ENCODE peak calls at places on chromosomes 11 and 22, in ten cellular contexts. Q, E, G, K, S, R, A, M, C and N are unnamed samples.

GRCh38 chr11:127451852-127452251 is 451.3 kb upstream of the KIRREL3 start:
- DNase-seq in R (peak; percentile 36), C (no peak), A (no peak), G (no peak), K (no peak), E (peak; percentile 71), S (no peak), M (no peak), Q (no peak), N (no peak)

GRCh38 chr11:46930089-46930488 is 6.5 kb upstream of the CSTPP1 start:
- DNase-seq in S (peak; percentile 82), C (no peak), A (no peak), K (peak; percentile 97), R (no peak), M (no peak), G (peak; percentile 59), E (no peak), Q (no peak), N (peak; percentile 65)

GRCh38 chr22:29225422-29226090 is 19.9 kb downstream of the EMID1 start:
- DNase-seq in C (peak; percentile 69), S (peak; percentile 23), Q (no peak), E (peak; percentile 84), K (no peak), R (no peak), M (no peak), A (no peak), G (peak; percentile 28), N (peak; percentile 42)

GRCh38 chr22:24428751-24429410 is 1.5 kb downstream of the ADORA2A start:
- DNase-seq in K (no peak), S (no peak), Q (no peak), A (no peak), C (no peak), G (no peak), M (no peak), E (no peak), R (no peak), N (no peak)

GRCh38 chr11:126322996-126323395 is 19.1 kb downstream of the DCPS start:
- DNase-seq in M (no peak), A (no peak), S (no peak), Q (no peak), R (no peak), K (no peak), C (no peak), E (no peak), G (no peak), N (no peak)

GRCh38 chr22:45877651-45878050 is 99.3 kb downstream of the WNT7B start:
- DNase-seq in C (peak; percentile 16), Q (no peak), G (no peak), M (no peak), R (no peak), E (no peak), A (no peak), S (no peak), K (no peak), N (no peak)

GRCh38 chr22:46587067-46587471 is 33.1 kb upstream of the GRAMD4 start:
- DNase-seq in R (no peak), K (no peak), Q (no peak), A (no peak), C (no peak), E (peak; percentile 21), M (peak; percentile 81), S (no peak), G (no peak), N (no peak)

GRCh38 chr22:40567106-40567505 is 69.4 kb downstream of the MRTFA start:
- DNase-seq in Q (no peak), K (peak; percentile 60), S (no peak), M (no peak), A (no peak), C (no peak), E (no peak), R (no peak), G (peak; percentile 55), N (no peak)

GRCh38 chr22:28426346-28427132 is 253.1 kb downstream of the TTC28 start:
- DNase-seq in G (peak; percentile 71), K (no peak), E (no peak), R (no peak), A (no peak), S (no peak), M (no peak), Q (no peak), C (no peak), N (no peak)

GRCh38 chr22:19387575-19387974 is 44.0 kb downstream of the HIRA start:
- DNase-seq in A (no peak), Q (no peak), R (no peak), S (no peak), C (no peak), E (no peak), K (no peak), M (no peak), G (no peak), N (no peak)

GRCh38 chr22:19018256-19018655 is 82.2 kb upstream of the PRODH start:
- DNase-seq in A (no peak), S (no peak), M (no peak), G (no peak), R (no peak), E (no peak), C (no peak), Q (no peak), K (no peak), N (no peak)

GRCh38 chr11:33478111-33478573 is 221.0 kb downstream of the HIPK3 start:
- DNase-seq in G (no peak), R (no peak), C (no peak), K (no peak), A (no peak), Q (no peak), S (peak; percentile 7), M (no peak), E (no peak), N (no peak)

GRCh38 chr11:10490032-10490397 is 35.0 kb downstream of the AMPD3 start:
- DNase-seq in R (no peak), E (no peak), S (no peak), G (no peak), Q (no peak), M (no peak), K (no peak), A (no peak), C (peak; percentile 63), N (no peak)

GRCh38 chr11:19472679-19473078 is 231.9 kb upstream of the E2F8 start:
- DNase-seq in M (no peak), K (peak; percentile 9), A (no peak), S (peak; percentile 29), E (no peak), Q (no peak), R (no peak), G (peak; percentile 6), C (no peak), N (peak; percentile 7)

GRCh38 chr22:42388130-42388797 is 43.9 kb downstream of the NFAM1 start:
- DNase-seq in M (no peak), E (no peak), C (no peak), R (no peak), S (peak; percentile 95), K (peak; percentile 33), Q (no peak), G (peak; percentile 18), A (no peak), N (no peak)

GRCh38 chr11:112005422-112006094 is 19.6 kb upstream of the DLAT start:
- DNase-seq in K (no peak), G (no peak), Q (no peak), R (no peak), M (no peak), C (no peak), E (no peak), A (no peak), S (no peak), N (no peak)

GRCh38 chr11:2446590-2447252 is 1.9 kb downstream of the KCNQ1 start:
- DNase-seq in Q (no peak), A (no peak), S (no peak), C (no peak), E (peak; percentile 77), K (no peak), G (no peak), M (no peak), R (no peak), N (no peak)

GRCh38 chr11:87437844-87438223 is 400.1 kb downstream of the TMEM135 start:
- DNase-seq in A (no peak), G (peak; percentile 90), M (no peak), R (no peak), C (no peak), S (no peak), Q (no peak), E (no peak), K (peak; percentile 95), N (no peak)

GRCh38 chr11:10322401-10322800 is 17.5 kb downstream of the ADM start:
- DNase-seq in R (no peak), K (no peak), G (peak; percentile 43), S (no peak), M (no peak), A (no peak), Q (no peak), C (no peak), E (no peak), N (peak; percentile 35)